ENCODE peak calls at places on chromosomes 3 and 15, in six cellular contexts. C is upper lobe of right lung, G is heart left ventricle, D is astrocyte, E is kidney, L is hepatocyte. U is an unnamed sample.

GRCh38 chr3:164408356-164408755 is 669.9 kb downstream of the SI start:
- DNase-seq in D (no peak), L (no peak), G (no peak), C (no peak), E (no peak), U (no peak)

GRCh38 chr15:78075490-78076230 is 1.9 kb downstream of the TBC1D2B start:
- DNase-seq in G (peak; percentile 46), L (peak; percentile 82), E (no peak), D (peak; percentile 89), C (no peak), U (peak; percentile 42)

GRCh38 chr3:191753186-191753585 is 292.2 kb downstream of the PYDC2 start:
- DNase-seq in D (peak; percentile 93), L (no peak), E (no peak), C (no peak), G (no peak), U (no peak)

GRCh38 chr3:105409364-105409763 is 42.7 kb downstream of the ALCAM start:
- DNase-seq in C (no peak), E (no peak), L (no peak), G (no peak), D (no peak), U (no peak)

GRCh38 chr15:57586661-57587404 is 4.9 kb upstream of the MYZAP start:
- DNase-seq in E (no peak), G (no peak), L (no peak), C (no peak), D (no peak), U (no peak)

GRCh38 chr3:31094048-31094447 is 199.6 kb upstream of the GADL1 start:
- DNase-seq in L (peak; percentile 36), D (no peak), E (no peak), G (no peak), C (no peak), U (no peak)

GRCh38 chr3:46926871-46927717 is 49.5 kb downstream of the CCDC12 start:
- DNase-seq in C (peak; percentile 76), D (no peak), G (no peak), E (peak; percentile 76), L (peak; percentile 3), U (no peak)

GRCh38 chr3:23116041-23116440 is 87.1 kb upstream of the UBE2E2 start:
- DNase-seq in L (no peak), D (no peak), C (no peak), E (no peak), G (no peak), U (no peak)

GRCh38 chr3:71989165-71989564 is 204.2 kb upstream of the PROK2 start:
- DNase-seq in L (no peak), G (no peak), E (no peak), D (peak; percentile 12), C (no peak), U (no peak)

GRCh38 chr3:30688776-30689175 is 82.4 kb downstream of the TGFBR2 start:
- DNase-seq in D (peak; percentile 57), L (no peak), E (peak; percentile 62), C (no peak), G (no peak), U (no peak)

GRCh38 chr3:33834117-33834495 is 35.7 kb downstream of the PDCD6IP start:
- DNase-seq in L (no peak), E (no peak), G (no peak), D (no peak), C (no peak), U (no peak)

GRCh38 chr3:70824785-70825184 is 512.3 kb upstream of the MDFIC2 start:
- DNase-seq in C (no peak), G (no peak), D (peak; percentile 97), E (no peak), L (no peak), U (no peak)

GRCh38 chr15:98734472-98735284 is 86.3 kb downstream of the IGF1R start:
- DNase-seq in D (no peak), E (no peak), L (no peak), C (no peak), G (no peak), U (no peak)

GRCh38 chr3:71591106-71591505 is 7.6 kb upstream of the FOXP1 start:
- DNase-seq in G (no peak), L (no peak), C (no peak), E (no peak), D (peak; percentile 13), U (no peak)

GRCh38 chr3:134373942-134374790 is at the start of gene AMOTL2:
- DNase-seq in G (peak; percentile 92), D (peak; percentile 94), E (peak; percentile 97), L (peak; percentile 96), C (peak; percentile 93), U (peak; percentile 37)

GRCh38 chr3:129829640-129830039 is 63.9 kb downstream of the TMCC1 start:
- DNase-seq in C (no peak), D (peak; percentile 91), L (peak; percentile 72), E (no peak), G (peak; percentile 56), U (peak; percentile 62)

GRCh38 chr15:35690698-35691116 is 144.7 kb upstream of the DPH6 start:
- DNase-seq in D (peak; percentile 94), C (no peak), E (no peak), G (no peak), L (peak; percentile 38), U (no peak)

GRCh38 chr3:174355505-174355904 is 503.6 kb upstream of the NAALADL2 start:
- DNase-seq in D (no peak), E (no peak), G (no peak), C (no peak), L (peak; percentile 31), U (no peak)

GRCh38 chr3:87733671-87734367 is 325.0 kb downstream of the CGGBP1 start:
- DNase-seq in C (no peak), E (no peak), D (no peak), L (peak; percentile 12), G (no peak), U (no peak)

GRCh38 chr3:13013595-13013993 is 59.6 kb downstream of the IQSEC1 start:
- DNase-seq in D (no peak), C (no peak), L (no peak), G (no peak), E (no peak), U (no peak)

GRCh38 chr3:66598168-66598567 is 97.3 kb upstream of the LRIG1 start:
- DNase-seq in E (no peak), D (peak; percentile 91), G (no peak), L (no peak), C (no peak), U (no peak)

DNA sequence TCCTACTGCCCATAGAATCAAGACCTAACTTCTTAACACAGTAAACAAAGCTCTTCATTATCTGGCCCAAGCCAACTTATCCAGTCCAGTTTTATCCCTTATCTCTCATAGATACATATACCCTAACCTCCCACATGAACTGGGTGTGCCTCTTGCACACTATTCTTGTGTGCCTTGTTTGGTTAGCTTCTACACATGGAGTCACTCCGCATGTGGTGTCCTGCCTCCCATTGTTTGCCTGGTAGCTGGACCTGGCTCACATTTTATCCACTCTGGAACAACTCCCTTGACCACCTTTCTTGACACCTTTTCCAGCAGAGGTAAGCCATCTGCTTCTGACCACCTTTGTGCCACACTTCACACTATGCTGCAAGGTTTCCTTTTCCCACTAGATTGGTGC is 15.2 kb downstream of the TIPARP start:
- DNase-seq in G (no peak), D (no peak), E (no peak), L (no peak), C (no peak), U (no peak)
- H3K36me3 ChIP-seq in G (peaks cover 5% of the 10 kb centered on the region), D (peaks cover 20% of the 10 kb centered on the region), E (peaks cover 3% of the 10 kb centered on the region), L (no peaks in the 10 kb centered on the region), C (peaks cover 8% of the 10 kb centered on the region), U (no peaks in the 10 kb centered on the region)

GRCh38 chr3:52458031-52458760 is 2.8 kb downstream of the NISCH start:
- DNase-seq in D (no peak), G (no peak), E (no peak), L (no peak), C (no peak), U (no peak)

GRCh38 chr3:52458770-52459540 is 3.6 kb downstream of the NISCH start:
- DNase-seq in G (no peak), C (no peak), D (no peak), E (no peak), L (no peak), U (no peak)

GRCh38 chr3:52463420-52463819 is 8.0 kb downstream of the NISCH start:
- DNase-seq in L (no peak), C (no peak), D (no peak), G (no peak), E (no peak), U (no peak)

GRCh38 chr3:52456800-52457183 is 1.4 kb downstream of the NISCH start:
- DNase-seq in D (no peak), L (no peak), C (no peak), G (no peak), E (peak; percentile 40), U (no peak)

GRCh38 chr3:52461874-52462273 is 6.5 kb downstream of the NISCH start:
- DNase-seq in C (no peak), E (peak; percentile 37), G (no peak), L (no peak), D (no peak), U (no peak)
- H3K36me3 ChIP-seq in C (peaks cover 41% of the 10 kb centered on the region), E (peaks cover 14% of the 10 kb centered on the region), G (peaks cover 11% of the 10 kb centered on the region), L (peaks cover 2% of the 10 kb centered on the region), D (peaks cover 28% of the 10 kb centered on the region), U (peaks cover 8% of the 10 kb centered on the region)

GRCh38 chr15:74580538-74581350 is 34.9 kb upstream of the CLK3 start:
- DNase-seq in E (no peak), L (no peak), G (no peak), D (no peak), C (no peak), U (no peak)
- H3K36me3 ChIP-seq in E (peaks cover 2% of the 10 kb centered on the region), L (no peaks in the 10 kb centered on the region), G (no peaks in the 10 kb centered on the region), D (peaks cover 2% of the 10 kb centered on the region), C (peaks cover 31% of the 10 kb centered on the region), U (no peaks in the 10 kb centered on the region)

GRCh38 chr3:128080323-128080898 is 28.2 kb downstream of the SEC61A1 start:
- DNase-seq in D (peak; percentile 89), C (no peak), E (no peak), L (no peak), G (no peak), U (no peak)
- H3K36me3 ChIP-seq in D (no peaks in the 10 kb centered on the region), C (no peaks in the 10 kb centered on the region), E (peaks cover 4% of the 10 kb centered on the region), L (no peaks in the 10 kb centered on the region), G (no peaks in the 10 kb centered on the region), U (peaks cover 61% of the 10 kb centered on the region)

DNA sequence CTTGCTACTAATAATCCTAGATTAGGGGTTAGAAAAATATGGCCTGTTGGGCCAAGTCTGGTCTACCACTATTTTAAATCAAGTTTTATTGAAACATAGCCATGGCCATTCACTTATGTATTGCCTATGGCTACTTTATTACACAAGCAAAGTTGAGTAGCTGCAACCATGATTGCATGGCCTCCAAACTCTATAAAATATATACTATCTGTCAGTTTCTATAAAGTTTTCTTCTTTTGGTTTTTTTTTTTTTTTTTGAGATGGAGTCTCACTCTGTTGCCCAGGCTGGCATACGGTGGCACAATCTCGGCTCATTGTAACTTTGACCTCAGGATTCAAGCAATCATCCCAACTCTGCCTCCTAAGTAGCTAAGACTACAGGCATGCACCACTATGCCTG is 60.4 kb downstream of the INO80 start:
- DNase-seq in D (no peak), E (no peak), L (no peak), G (no peak), C (no peak), U (no peak)
- H3K36me3 ChIP-seq in D (peaks cover 55% of the 10 kb centered on the region), E (peaks cover 27% of the 10 kb centered on the region), L (peaks cover 6% of the 10 kb centered on the region), G (peaks cover 35% of the 10 kb centered on the region), C (peaks cover 94% of the 10 kb centered on the region), U (peaks cover 86% of the 10 kb centered on the region)

U was measured in BE2C.